ENCODE peak calls at places on chromosomes 16 and 17, in nine cellular contexts. D is effector memory CD4-positive, alpha-beta T cell; T is esophagus squamous epithelium; R is SK-N-SH; E is thyroid gland; W is stomach; H is neural progenitor cell; F is right cardiac atrium; A is psoas muscle. V is an unnamed sample. For H3K27me3 and H3K4me1, the result is how much of the 10 kb centered on the place peaks cover.

GRCh38 chr17:72488542-72489272 is 367.9 kb downstream of the SOX9 start:
- DNase-seq in W (peak), T (no peak), R (no peak), E (no peak), A (no peak), D (no peak), F (no peak), H (no peak), V (no peak)

GRCh38 chr17:21452377-21453143 is 76.4 kb downstream of the KCNJ12 start:
- DNase-seq in E (peak), R (no peak), W (peak), F (peak), H (peak), D (no peak), T (no peak), A (peak), V (no peak)

GRCh38 chr17:43025290-43025657 is 243 bp downstream of the RND2 start:
- DNase-seq in A (no peak), F (no peak), R (no peak), E (no peak), H (no peak), T (no peak), D (no peak), W (no peak), V (peak)

GRCh38 chr17:37327341-37328090 is 48.3 kb upstream of the C17orf78 start:
- DNase-seq in D (no peak), R (no peak), H (no peak), E (no peak), T (no peak), W (no peak), A (no peak), F (no peak), V (peak)

GRCh38 chr17:46818929-46819859 is 702 bp upstream of the WNT3 start:
- DNase-seq in F (peak), W (no peak), E (no peak), A (no peak), T (no peak), R (peak), H (peak), D (no peak), V (no peak)

GRCh38 chr16:54931041-54931756 is 534 bp downstream of the IRX5 start:
- DNase-seq in W (no peak), T (no peak), A (peak), E (peak), F (peak), D (no peak), R (peak), H (peak), V (no peak)

GRCh38 chr17:9465216-9465921 is 110.3 kb downstream of the STX8 start:
- DNase-seq in H (no peak), D (no peak), A (no peak), R (no peak), W (no peak), E (no peak), T (no peak), F (no peak), V (no peak)

GRCh38 chr16:46918905-46919792 is 35.0 kb downstream of the GPT2 start:
- DNase-seq in R (no peak), E (no peak), F (peak), D (no peak), W (peak), T (no peak), A (no peak), H (peak), V (no peak)

GRCh38 chr17:47808036-47808829 is 13.4 kb downstream of the OSBPL7 start:
- DNase-seq in D (no peak), F (no peak), A (no peak), W (no peak), R (peak), E (no peak), T (no peak), H (no peak), V (no peak)

GRCh38 chr17:21042434-21043295 is at the start of gene USP22:
- DNase-seq in W (peak), D (peak), E (peak), A (no peak), T (no peak), F (no peak), R (peak), H (peak), V (no peak)

GRCh38 chr16:53736297-53736696 is 32.3 kb downstream of the FTO start:
- DNase-seq in E (no peak), R (no peak), H (no peak), D (no peak), T (no peak), F (no peak), A (no peak), W (no peak), V (no peak)

GRCh38 chr16:49643429-49644142 is 212.3 kb downstream of the ZNF423 start:
- DNase-seq in A (peak), E (no peak), D (no peak), T (no peak), W (no peak), R (no peak), F (peak), H (no peak), V (no peak)

GRCh38 chr17:39863918-39864746 is at the start of gene IKZF3:
- DNase-seq in W (peak), T (no peak), H (peak), F (peak), R (peak), A (peak), D (peak), E (peak), V (peak)
- H3K27me3 ChIP-seq in W (under half), T (under half), H (half or more), F (under half), R (half or more), A (under half), D (under half), E (under half), V (under half)

DNA sequence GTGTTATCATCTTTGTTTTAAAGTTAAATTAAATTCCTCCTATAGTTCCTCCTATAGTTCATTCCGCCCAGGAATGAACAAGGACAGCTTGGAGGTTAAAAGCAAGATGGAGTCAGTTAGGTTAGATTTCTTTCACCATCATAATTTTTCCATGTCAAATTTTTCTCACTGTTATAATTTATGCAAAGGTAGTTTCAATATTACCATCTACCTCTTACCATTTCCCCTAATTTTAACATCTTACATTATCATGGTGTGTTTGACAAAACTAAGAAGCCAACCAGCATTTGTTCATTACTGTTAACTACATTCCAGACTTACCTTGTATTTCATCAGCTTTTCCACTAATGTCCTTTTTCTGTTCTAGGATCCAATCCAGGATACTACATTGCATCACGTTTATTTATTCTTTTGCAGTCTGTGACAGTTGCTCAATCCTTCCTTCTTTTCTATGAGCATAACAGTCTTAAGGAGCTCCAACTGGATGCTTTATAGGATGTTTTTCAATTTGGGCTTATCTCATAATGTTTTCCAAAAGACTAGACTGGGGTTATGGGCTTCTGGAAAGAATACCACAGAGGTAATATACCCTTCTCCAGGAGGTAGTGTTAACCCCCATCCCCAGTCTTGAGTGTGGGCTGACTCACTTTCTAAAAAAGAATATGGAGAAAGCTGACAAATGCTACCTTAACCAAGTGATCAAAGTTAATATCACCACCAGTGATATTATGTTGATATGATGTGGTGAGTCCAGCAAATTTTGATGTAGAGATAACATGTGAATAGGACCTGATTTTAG is 158.5 kb downstream of the PPM1E start:
- DNase-seq in T (no peak), F (no peak), H (no peak), E (no peak), R (no peak), A (no peak), D (no peak), W (no peak), V (no peak)
- H3K4me1 ChIP-seq in T (under half), F (under half), H (under half), E (under half), R (under half), A (under half), D (under half), W (under half), V (under half)

GRCh38 chr16:68402748-68403040 is 45.6 kb downstream of the SMPD3 start:
- DNase-seq in H (no peak), A (no peak), T (no peak), F (no peak), E (no peak), D (no peak), R (no peak), W (no peak), V (no peak)

GRCh38 chr16:68401871-68402747 is 46.2 kb downstream of the SMPD3 start:
- DNase-seq in D (no peak), T (no peak), R (no peak), A (no peak), F (no peak), E (no peak), H (no peak), W (no peak), V (no peak)

GRCh38 chr16:68404736-68405345 is 43.5 kb downstream of the SMPD3 start:
- DNase-seq in D (no peak), E (peak), T (no peak), F (no peak), R (no peak), A (no peak), W (peak), H (no peak), V (no peak)

GRCh38 chr16:68403704-68404103 is 44.6 kb downstream of the SMPD3 start:
- DNase-seq in A (no peak), F (no peak), E (peak), D (no peak), H (no peak), T (no peak), R (no peak), W (no peak), V (no peak)

DNA sequence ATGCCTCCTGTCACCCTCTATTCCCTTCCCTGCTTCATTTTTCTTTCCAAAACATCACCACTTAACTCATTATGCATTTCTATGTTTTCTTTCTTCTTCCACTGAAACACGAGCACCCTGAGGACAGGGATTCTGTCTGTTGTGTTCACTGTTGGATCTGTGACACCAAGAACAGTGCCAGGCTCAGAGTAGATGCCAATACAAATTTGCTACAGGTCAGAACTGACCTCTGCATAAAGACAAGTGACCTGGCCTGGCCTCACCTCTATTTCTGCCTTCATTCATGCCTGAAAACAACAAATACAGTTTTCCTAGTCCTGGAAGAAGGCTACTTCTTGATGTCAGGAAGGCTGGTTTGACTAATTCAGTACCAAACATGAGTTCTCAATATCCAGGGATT is 45.1 kb downstream of the SMPD3 start:
- DNase-seq in D (no peak), R (no peak), E (no peak), H (no peak), T (no peak), W (no peak), A (no peak), F (no peak), V (no peak)
- H3K27me3 ChIP-seq in D (under half), R (under half), E (under half), H (under half), T (under half), W (under half), A (under half), F (under half), V (under half)

GRCh38 chr16:81549547-81550411 is 105.2 kb downstream of the CMIP start:
- DNase-seq in F (no peak), T (no peak), W (no peak), R (no peak), E (no peak), A (no peak), H (no peak), D (no peak), V (no peak)
- H3K4me1 ChIP-seq in F (under half), T (under half), W (half or more), R (under half), E (under half), A (under half), H (under half), D (under half), V (under half)

GRCh38 chr16:68646948-68647659 is 2.0 kb downstream of the CDH3 start:
- DNase-seq in E (no peak), W (no peak), H (no peak), T (no peak), D (no peak), A (no peak), F (no peak), R (no peak), V (peak)
- H3K27me3 ChIP-seq in E (under half), W (under half), H (under half), T (under half), D (under half), A (under half), F (under half), R (under half), V (under half)

GRCh38 chr17:45147581-45148182 is 593 bp upstream of the HEXIM1 start:
- DNase-seq in E (peak), H (peak), R (no peak), W (peak), T (no peak), D (peak), A (peak), F (peak), V (peak)
- H3K4me1 ChIP-seq in E (under half), H (under half), R (under half), W (half or more), T (under half), D (under half), A (under half), F (under half), V (under half)

V was measured in HAP-1.